ENCODE peak calls at places on chromosomes 2 and 18, in four cellular contexts. G, K, B and V are unnamed samples.
A peak's percentile ranks its signal among the peaks of the same experiment; 100 is the strongest.

GRCh38 chr2:118216224-118216623 is 128.0 kb downstream of the INSIG2 start:
- DNase-seq in G (no peak), K (no peak), B (no peak), V (no peak)

GRCh38 chr18:73842795-73843394 is 304.7 kb downstream of the FBXO15 start:
- DNase-seq in B (peak; percentile 40), G (no peak), K (peak; percentile 64), V (peak; percentile 76)

GRCh38 chr2:48131503-48132293 is 225.4 kb upstream of the FBXO11 start:
- DNase-seq in B (no peak), G (no peak), K (peak; percentile 80), V (no peak)

GRCh38 chr2:7744827-7745226 is 827.6 kb downstream of the RNF144A start:
- DNase-seq in B (no peak), K (no peak), G (no peak), V (no peak)

GRCh38 chr2:95385570-95385984 is 16.9 kb upstream of the FAHD2A start:
- DNase-seq in K (no peak), G (no peak), B (no peak), V (no peak)

GRCh38 chr2:239601880-239602279 is 201.1 kb upstream of the HDAC4 start:
- DNase-seq in B (no peak), K (no peak), G (peak; percentile 15), V (no peak)

GRCh38 chr2:227163998-227164744 is at the start of the genes COL4A3 and COL4A4:
- DNase-seq in K (no peak), B (peak; percentile 73), G (peak; percentile 74), V (peak; percentile 37)

GRCh38 chr18:43170586-43170985 is 55.1 kb upstream of the RIT2 start:
- DNase-seq in K (no peak), B (no peak), G (no peak), V (peak; percentile 9)

GRCh38 chr2:169095631-169096105 is 26.3 kb downstream of the DHRS9 start:
- DNase-seq in B (peak; percentile 30), K (peak; percentile 78), G (no peak), V (no peak)

GRCh38 chr2:120208381-120209353 is 14.5 kb downstream of the TMEM185B start:
- DNase-seq in K (no peak), G (no peak), B (no peak), V (no peak)

GRCh38 chr18:21740724-21741510 is at the start of gene MIB1:
- DNase-seq in K (peak; percentile 43), G (no peak), B (no peak), V (peak; percentile 99)

GRCh38 chr2:74671479-74671878 is 17.4 kb downstream of the SEMA4F start:
- DNase-seq in G (no peak), B (no peak), K (no peak), V (no peak)

GRCh38 chr2:186379052-186379451 is 107.0 kb upstream of the ZC3H15 start:
- DNase-seq in B (peak; percentile 17), K (no peak), G (no peak), V (no peak)

GRCh38 chr2:118119158-118119715 is 31.0 kb downstream of the INSIG2 start:
- DNase-seq in B (no peak), K (no peak), G (no peak), V (no peak)

GRCh38 chr2:188734688-188735087 is 239.5 kb upstream of the COL3A1 start:
- DNase-seq in G (no peak), K (peak; percentile 3), B (no peak), V (no peak)

GRCh38 chr2:24754985-24755690 is 38.1 kb downstream of the PTRHD1 start:
- DNase-seq in B (no peak), G (no peak), K (no peak), V (no peak)

GRCh38 chr2:237540823-237541222 is 25.6 kb upstream of the PRLH start:
- DNase-seq in K (peak; percentile 83), G (peak; percentile 74), B (peak; percentile 42), V (no peak)

GRCh38 chr2:158651358-158652057 is 143.6 kb upstream of the DAPL1 start:
- DNase-seq in K (no peak), G (no peak), B (no peak), V (no peak)

GRCh38 chr2:32958836-32959235 is 12.1 kb downstream of the LTBP1 start:
- DNase-seq in K (peak; percentile 47), B (no peak), G (no peak), V (no peak)

DNA sequence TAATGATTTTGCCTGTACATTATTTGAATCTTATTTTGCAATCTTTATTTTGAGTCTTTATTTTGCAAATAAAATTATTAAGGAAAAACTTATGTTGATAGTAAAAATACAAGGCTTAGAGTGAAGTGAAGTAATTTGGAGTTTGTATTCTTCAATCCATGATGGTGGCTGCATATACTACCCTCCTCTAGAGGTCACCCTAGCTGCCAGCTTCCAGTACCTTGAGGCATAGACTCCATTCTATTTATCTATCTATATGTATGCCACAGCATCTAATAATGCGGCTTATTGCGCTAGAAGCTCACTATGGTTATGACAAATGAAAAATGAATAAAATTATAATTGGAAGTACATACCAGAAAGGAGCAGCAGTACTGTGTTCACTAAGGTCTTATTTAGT is 20.3 kb upstream of the HNMT start:
- DNase-seq in B (no peak), K (no peak), G (no peak), V (no peak)
- TF ChIP-seq CTCF in B (no peak), K (no peak), G (no peak), V (no peak)

DNA sequence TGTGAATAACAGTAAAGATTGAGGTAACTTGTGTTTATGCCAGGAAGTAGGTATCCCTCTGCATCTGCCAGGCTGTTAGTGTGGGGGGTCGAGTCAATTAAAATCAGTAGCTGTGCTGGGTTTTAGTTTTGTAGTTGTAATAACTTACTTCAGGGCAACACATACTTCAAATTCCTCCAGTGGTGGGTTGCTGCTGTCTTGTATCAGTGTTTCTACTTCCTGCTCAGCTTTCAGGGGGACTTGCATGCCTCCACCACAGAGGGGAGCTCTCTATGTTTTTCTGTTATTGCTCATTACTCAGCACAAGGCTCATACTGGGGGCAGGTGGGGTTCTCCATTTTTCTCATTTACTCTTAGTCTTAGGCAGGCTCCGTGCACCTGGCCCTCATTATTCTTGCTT is 136.8 kb downstream of the CAPN13 start:
- DNase-seq in B (no peak), K (no peak), G (no peak), V (no peak)
- H3K9me3 ChIP-seq in B (peaks cover 49% of the 10 kb centered on the region), K (no peaks in the 10 kb centered on the region), G (no peaks in the 10 kb centered on the region), V (peaks cover 13% of the 10 kb centered on the region)

DNA sequence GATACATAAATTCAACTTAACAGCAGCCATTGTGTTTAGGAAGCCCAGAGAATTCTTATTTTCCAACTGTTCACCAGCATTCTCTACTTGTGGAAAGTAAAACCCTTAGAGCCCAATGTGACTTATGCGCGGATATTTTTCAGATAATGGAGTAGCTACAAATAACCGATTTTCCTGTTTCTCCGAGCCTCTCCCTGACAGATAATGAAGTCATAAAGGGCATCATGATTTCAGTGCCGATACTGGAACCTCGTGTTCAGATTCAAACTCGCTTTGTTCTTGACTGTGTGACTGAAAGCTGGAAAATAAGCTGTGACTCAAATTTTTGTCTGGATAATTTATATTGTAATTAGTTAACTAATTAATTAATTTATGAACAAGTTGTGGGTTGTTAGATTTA is 228.2 kb downstream of the VAPA start:
- DNase-seq in B (no peak), K (no peak), G (no peak), V (no peak)
- H3K4me3 ChIP-seq in B (no peak overlapping the region), K (no peak overlapping the region), G (no peak overlapping the region), V (no peak overlapping the region)

DNA sequence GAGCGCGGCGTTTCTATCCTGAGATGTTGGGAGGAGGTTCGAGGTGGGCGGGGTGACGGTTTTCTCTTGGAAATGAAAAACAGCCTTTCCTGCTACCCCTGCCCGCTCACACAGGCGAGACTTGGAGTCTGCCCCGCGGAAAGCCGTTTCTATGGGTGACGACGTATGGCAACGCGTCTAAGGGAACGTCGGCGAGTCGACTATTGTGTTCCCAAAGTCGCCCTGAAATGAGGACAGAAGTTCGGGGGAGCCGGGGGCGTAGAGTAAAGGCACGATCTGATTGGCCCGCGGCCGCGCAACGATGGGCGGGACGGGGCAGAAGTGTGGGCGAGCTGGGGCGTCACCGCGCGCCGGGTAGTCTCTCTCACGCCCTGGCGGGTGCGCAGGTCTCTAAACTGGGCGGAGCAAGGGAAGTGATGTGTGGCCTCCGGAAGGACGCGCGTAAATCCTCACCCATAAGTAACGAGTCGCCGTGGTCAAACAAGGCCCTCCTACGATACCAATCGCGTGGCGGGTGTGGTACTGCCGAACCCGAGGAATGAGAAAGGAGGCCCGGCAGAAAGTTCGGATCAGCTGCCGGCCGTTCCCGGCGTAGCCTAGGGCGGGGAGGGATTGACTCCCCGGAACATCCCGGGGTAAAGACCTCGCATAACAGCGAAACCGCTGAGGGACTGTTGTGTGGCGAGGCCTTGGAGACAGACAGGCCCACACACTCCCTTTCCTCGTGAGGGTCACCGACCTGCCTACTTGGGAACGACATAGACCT is 89.6 kb downstream of the FAM161A start:
- DNase-seq in G (peak; percentile 97), K (peak; percentile 99), B (peak; percentile 100), V (peak; percentile 99)
- TF ChIP-seq CTCF in G (no peak), K (no peak), B (no peak), V (no peak)

GRCh38 chr2:185221-185620 is 78.6 kb downstream of the SH3YL1 start:
- DNase-seq in B (no peak), G (no peak), K (no peak), V (no peak)

GRCh38 chr2:180311-180710 is 83.5 kb downstream of the SH3YL1 start:
- DNase-seq in B (no peak), K (no peak), G (no peak), V (no peak)

GRCh38 chr2:184695-185094 is 79.1 kb downstream of the SH3YL1 start:
- DNase-seq in K (no peak), B (no peak), G (no peak), V (no peak)

GRCh38 chr2:179886-180285 is 83.9 kb downstream of the SH3YL1 start:
- DNase-seq in G (no peak), B (no peak), K (no peak), V (no peak)

DNA sequence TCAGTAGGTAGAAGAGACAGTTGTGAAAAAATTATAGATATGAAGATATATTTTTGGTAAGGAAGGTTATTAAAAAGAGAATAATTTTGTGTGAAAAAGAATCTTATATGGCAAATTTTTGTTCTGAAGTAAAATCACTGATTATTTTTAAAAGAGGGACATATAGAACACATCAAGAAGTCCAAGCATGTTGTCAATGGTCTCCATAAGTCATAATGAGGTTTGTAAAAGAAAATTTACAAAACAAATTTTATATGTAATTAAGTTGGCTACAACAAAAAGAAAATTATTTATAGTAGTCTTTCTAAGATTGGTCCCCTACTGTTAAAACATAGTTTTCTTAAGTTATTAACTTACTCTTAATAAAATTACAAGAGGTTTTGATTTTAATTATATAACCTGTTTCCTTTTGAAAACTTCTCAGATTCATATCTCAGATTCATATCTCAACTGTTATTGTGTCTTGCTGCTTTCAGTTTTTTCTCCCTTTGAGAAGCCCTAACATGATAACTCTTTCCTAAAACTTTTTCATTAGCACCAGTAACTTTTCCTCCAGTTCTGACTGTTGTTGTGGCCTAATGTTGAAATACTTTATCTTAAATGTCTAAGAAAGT is 81.2 kb downstream of the SH3YL1 start:
- DNase-seq in G (no peak), B (no peak), K (no peak), V (no peak)
- H3K9me3 ChIP-seq in G (peaks cover 16% of the 10 kb centered on the region), B (peaks cover 15% of the 10 kb centered on the region), K (no peaks in the 10 kb centered on the region), V (peaks cover 23% of the 10 kb centered on the region)

GRCh38 chr18:69401475-69402218 is 959 bp downstream of the DOK6 start:
- DNase-seq in B (peak; percentile 2), K (peak; percentile 41), G (no peak), V (peak; percentile 6)
- H3K4me3 ChIP-seq in B (peak overlapping the region; percentile 49), K (peak overlapping the region; percentile 71), G (no peak overlapping the region), V (peak overlapping the region; percentile 53)

DNA sequence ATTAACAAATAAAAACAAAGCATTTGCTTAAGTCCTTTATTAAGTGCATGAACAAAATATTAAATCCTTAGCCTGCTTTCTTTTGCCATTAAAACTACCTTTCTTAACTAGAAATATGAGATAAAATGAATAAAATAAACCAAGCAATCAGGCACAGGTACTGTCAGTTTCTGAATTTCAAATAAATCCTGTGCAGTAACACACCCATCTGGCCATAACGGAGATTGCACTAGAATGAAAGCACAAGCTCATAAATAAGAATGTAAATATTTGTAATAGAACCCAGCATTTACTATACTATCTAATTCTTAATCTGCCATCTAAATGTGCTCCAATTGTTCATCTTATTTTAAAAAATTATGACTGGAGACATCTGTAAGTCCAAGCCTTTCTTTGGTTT is 31.9 kb downstream of the PRKRA start:
- DNase-seq in G (no peak), K (peak; percentile 59), B (peak; percentile 22), V (no peak)
- TF ChIP-seq CTCF in G (no peak), K (peak; percentile 41), B (peak; percentile 44), V (peak; percentile 14)